ENCODE peak calls at places on chromosome 11, in five cellular contexts. R is kidney, Z is pancreas, N is lower lobe of right lung, C is Caco-2. M is an unnamed sample.

GRCh38 chr11:125090816-125091215 is 20.6 kb downstream of the TMEM218 start:
- DNase-seq in C (no peak), N (no peak), Z (no peak), R (no peak), M (no peak)

GRCh38 chr11:76296731-76297130 is 84.2 kb downstream of the THAP12 start:
- DNase-seq in N (no peak), R (no peak), C (peak), Z (no peak), M (no peak)

GRCh38 chr11:833849-834311 is 1.1 kb downstream of the CD151 start:
- DNase-seq in C (no peak), Z (no peak), N (no peak), R (no peak), M (peak)

GRCh38 chr11:118791961-118792578 is 1.1 kb upstream of the DDX6 start:
- DNase-seq in Z (peak), N (peak), R (peak), C (no peak), M (peak)

GRCh38 chr11:96393753-96394348 is 4.0 kb downstream of the JRKL start:
- DNase-seq in R (no peak), C (peak), Z (no peak), N (no peak), M (no peak)

GRCh38 chr11:33448461-33449130 is 191.4 kb downstream of the HIPK3 start:
- DNase-seq in R (no peak), Z (no peak), N (no peak), C (no peak), M (no peak)

GRCh38 chr11:73321342-73322110 is 13.4 kb downstream of the ARHGEF17 start:
- DNase-seq in Z (no peak), C (no peak), N (peak), R (peak), M (peak)

GRCh38 chr11:64121637-64122410 is 44.1 kb downstream of the MACROD1 start:
- DNase-seq in R (no peak), C (no peak), N (no peak), Z (no peak), M (no peak)

GRCh38 chr11:65899356-65900124 is 648 bp downstream of the FOSL1 start:
- DNase-seq in N (peak), R (peak), C (peak), Z (peak), M (peak)

GRCh38 chr11:118434553-118435232 is 1.6 kb upstream of the KMT2A start:
- DNase-seq in Z (peak), N (peak), C (peak), R (peak), M (peak)

GRCh38 chr11:81030186-81030585 is 1589.4 kb upstream of the TENM4 start:
- DNase-seq in N (no peak), Z (no peak), R (no peak), C (no peak), M (no peak)

GRCh38 chr11:27211370-27212127 is 151.5 kb downstream of the CCDC34 start:
- DNase-seq in R (no peak), C (peak), Z (no peak), N (no peak), M (peak)

GRCh38 chr11:116694017-116694725 is 78.6 kb downstream of the BUD13 start:
- DNase-seq in C (no peak), N (no peak), Z (no peak), R (no peak), M (no peak)

GRCh38 chr11:129458756-129459535 is 83.3 kb downstream of the BARX2 start:
- DNase-seq in R (no peak), C (peak), Z (peak), N (no peak), M (no peak)

GRCh38 chr11:110124605-110125004 is 31.4 kb downstream of the ZC3H12C start:
- DNase-seq in N (no peak), R (no peak), Z (no peak), C (no peak), M (no peak)

GRCh38 chr11:4672470-4672869 is 25.2 kb downstream of the OR51E2 start:
- DNase-seq in N (no peak), C (no peak), R (no peak), Z (no peak), M (no peak)

GRCh38 chr11:118841469-118842222 is 42.0 kb upstream of the CXCR5 start:
- DNase-seq in Z (no peak), C (no peak), R (no peak), N (no peak), M (no peak)

GRCh38 chr11:56911312-56911711 is 77.4 kb upstream of the OR5AK2 start:
- DNase-seq in C (no peak), Z (no peak), R (no peak), N (no peak), M (no peak)

GRCh38 chr11:110907629-110908028 is 195.4 kb upstream of the ARHGAP20 start:
- DNase-seq in C (no peak), Z (no peak), R (no peak), N (no peak), M (no peak)

GRCh38 chr11:111395081-111395480 is 16.0 kb upstream of the POU2AF1 start:
- DNase-seq in C (no peak), R (no peak), N (no peak), Z (peak), M (no peak)

GRCh38 chr11:104968365-104968855 is at the start of gene CASP4:
- DNase-seq in R (no peak), Z (no peak), C (peak), N (no peak), M (no peak)

GRCh38 chr11:45264839-45265515 is 21.2 kb downstream of the SYT13 start:
- DNase-seq in C (no peak), Z (no peak), R (no peak), N (no peak), M (no peak)

GRCh38 chr11:96288915-96289314 is 54.1 kb downstream of the MAML2 start:
- DNase-seq in N (no peak), R (no peak), Z (no peak), C (no peak), M (no peak)

GRCh38 chr11:118343981-118344521 is at the start of gene CD3G:
- DNase-seq in R (peak), Z (no peak), C (no peak), N (no peak), M (no peak)

GRCh38 chr11:71525938-71526495 is 1.1 kb upstream of the KRTAP5-7 start:
- DNase-seq in R (no peak), C (no peak), N (no peak), Z (no peak), M (no peak)

GRCh38 chr11:117199061-117199915 is at the start of gene TAGLN:
- DNase-seq in C (peak), Z (peak), N (peak), R (peak), M (peak)

GRCh38 chr11:123558536-123559315 is 95.7 kb downstream of the SCN3B start:
- DNase-seq in R (no peak), Z (no peak), C (no peak), N (no peak), M (no peak)
- H3K4me3 ChIP-seq in R (no peak), Z (no peak), C (no peak), N (no peak), M (no peak)

DNA sequence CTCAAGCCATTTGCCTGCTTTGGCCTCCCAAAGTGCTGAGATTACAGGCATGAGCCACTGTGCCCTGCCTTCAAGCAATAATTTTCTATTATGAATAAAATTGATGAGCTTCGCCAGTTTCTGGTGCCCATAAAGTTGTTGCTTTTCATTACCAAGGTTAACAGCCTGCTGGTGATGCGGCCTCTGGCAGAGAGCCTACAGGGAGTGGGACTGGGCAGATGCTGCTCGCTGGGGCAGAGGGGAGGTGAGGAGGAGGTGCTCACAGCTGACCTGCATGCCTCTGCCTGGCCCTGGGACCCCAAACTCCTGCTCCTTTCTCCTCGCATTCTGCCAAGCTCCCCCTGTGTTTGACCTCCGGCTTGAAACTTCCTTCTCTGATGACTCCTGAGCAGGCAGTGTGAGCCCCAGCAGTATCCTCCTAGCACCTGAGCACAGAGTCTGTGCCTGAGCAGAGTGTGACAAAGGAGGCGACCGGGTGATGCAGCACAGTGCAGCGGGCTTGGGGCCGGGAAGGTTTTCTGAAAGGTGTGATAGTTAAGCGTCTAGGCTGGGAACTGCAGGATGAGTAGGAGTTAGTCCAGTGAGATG is 56.1 kb upstream of the B3GAT1 start:
- DNase-seq in C (no peak), R (no peak), N (no peak), Z (no peak), M (no peak)
- H3K4me3 ChIP-seq in C (no peak), R (peak), N (no peak), Z (no peak), M (no peak)

DNA sequence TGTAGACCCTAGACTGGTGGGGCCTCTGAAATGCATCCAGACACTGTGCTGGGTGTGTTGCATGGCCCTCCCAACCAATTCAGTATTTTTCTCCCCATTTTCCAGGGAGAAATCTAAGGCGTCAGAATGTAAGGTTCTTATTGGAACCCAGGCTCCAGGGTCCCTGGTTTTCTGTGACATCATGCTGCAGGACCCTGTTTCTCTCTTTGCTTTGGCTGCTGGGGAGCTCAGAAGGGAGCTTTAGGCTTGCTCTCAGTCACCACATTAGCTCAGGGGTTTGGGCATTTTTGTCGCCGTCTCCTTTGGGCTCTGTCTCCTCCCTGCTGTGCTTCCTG is 2.9 kb downstream of the MYEOV start:
- DNase-seq in Z (no peak), N (no peak), R (no peak), C (no peak), M (no peak)
- H3K4me3 ChIP-seq in Z (no peak), N (peak), R (no peak), C (no peak), M (no peak)

GRCh38 chr11:122154227-122154626 is 38.2 kb upstream of the BLID start:
- DNase-seq in Z (no peak), N (no peak), C (no peak), R (no peak), M (no peak)
- H3K4me3 ChIP-seq in Z (no peak), N (no peak), C (no peak), R (no peak), M (no peak)

GRCh38 chr11:60848714-60849151 is 6.8 kb downstream of the CCDC86 start:
- DNase-seq in C (no peak), R (no peak), Z (no peak), N (no peak), M (no peak)
- H3K4me3 ChIP-seq in C (no peak), R (no peak), Z (no peak), N (no peak), M (no peak)

GRCh38 chr11:18312663-18313420 is 9.1 kb downstream of the HPS5 start:
- DNase-seq in C (peak), N (no peak), Z (no peak), R (no peak), M (no peak)
- H3K4me3 ChIP-seq in C (no peak), N (no peak), Z (no peak), R (no peak), M (no peak)

DNA sequence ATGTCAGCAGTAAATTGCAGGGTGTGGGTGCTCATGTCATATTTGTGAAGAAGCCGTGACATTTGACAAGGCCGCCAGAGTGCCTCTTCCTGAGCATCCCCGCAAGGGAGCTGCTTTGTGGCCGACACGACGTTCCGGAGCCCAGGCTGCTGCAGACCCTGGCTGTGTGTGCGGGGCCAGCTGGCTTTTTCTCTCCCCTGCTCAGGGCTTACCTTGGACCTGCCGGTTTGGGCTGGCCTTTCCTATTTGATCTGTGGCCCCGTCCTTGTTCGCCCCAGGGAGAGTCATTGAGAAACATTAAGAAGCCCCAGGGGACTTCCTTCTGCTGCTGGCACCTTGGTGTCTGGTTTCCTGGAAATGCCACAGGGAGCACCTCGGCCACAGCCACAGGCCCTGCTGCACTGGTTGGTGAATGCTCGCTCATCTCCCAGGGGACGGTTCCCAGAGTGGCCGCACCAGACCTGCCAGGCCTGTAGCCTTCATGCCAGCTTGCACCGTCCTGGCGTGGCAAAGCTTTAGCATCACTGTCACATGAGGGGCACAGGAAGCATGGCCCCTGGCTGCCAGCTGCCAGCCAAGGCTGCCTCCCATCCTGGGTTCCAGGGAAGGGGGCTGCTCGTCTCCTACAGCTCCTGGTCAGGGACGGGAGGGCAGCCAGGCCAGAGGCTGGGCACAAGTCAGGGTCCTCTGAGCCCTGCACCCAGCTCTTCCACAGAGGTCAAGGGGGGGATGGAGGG is 5.4 kb downstream of the GRK2 start:
- DNase-seq in C (no peak), R (peak), Z (no peak), N (peak), M (peak)
- H3K4me3 ChIP-seq in C (no peak), R (no peak), Z (no peak), N (peak), M (no peak)

GRCh38 chr11:120511116-120511803 is at the start of gene GRIK4:
- DNase-seq in Z (peak), N (peak), C (peak), R (peak), M (peak)
- H3K4me3 ChIP-seq in Z (no peak), N (peak), C (peak), R (no peak), M (peak)

DNA sequence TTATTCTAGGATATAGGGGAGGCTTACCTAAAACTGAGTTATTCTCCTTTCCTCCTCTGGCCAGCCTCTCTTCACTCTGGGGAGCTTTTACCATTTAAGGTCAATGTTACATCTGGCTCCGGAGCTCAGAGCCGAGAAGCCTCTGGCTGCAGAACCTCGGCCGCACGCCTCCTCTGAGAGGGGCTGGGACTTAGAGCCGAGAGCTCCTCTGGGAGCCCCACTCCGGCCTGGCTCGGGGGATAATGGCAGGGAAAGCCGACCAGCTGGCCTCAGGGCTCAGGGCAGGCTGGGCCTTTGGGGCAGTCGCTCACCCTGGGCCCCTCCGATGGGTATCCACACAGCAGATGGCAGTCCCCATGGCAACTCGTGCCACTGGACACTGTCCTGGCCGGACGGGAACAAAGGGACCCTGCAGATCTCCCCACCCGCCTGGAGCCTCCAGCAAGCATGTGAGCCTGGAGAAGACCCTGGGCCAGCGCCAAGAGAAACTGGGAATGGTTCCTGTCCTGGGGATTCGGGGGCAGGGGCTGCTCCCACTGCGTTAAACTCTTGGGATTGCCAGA is at the start of gene IRAG1:
- DNase-seq in N (peak), R (peak), Z (peak), C (no peak), M (peak)
- H3K4me3 ChIP-seq in N (peak), R (peak), Z (no peak), C (no peak), M (peak)